ENCODE peak calls at places on chromosomes 4 and X, in seven cellular contexts. W is fibroblast of pulmonary artery; F is CD8-positive, alpha-beta T cell; K is AG04450; N is brain microvascular endothelial cell; H is IMR-90; G is mammary epithelial cell. O is an unnamed sample.
A peak's percentile ranks its signal among the peaks of the same experiment; 100 is the strongest.

GRCh38 chr4:182273191-182273935 is 30.2 kb downstream of the TENM3 start:
- DNase-seq in W (no peak), F (no peak), K (no peak), N (no peak), H (no peak), G (no peak), O (no peak)

GRCh38 chr4:85672959-85673358 is 198.0 kb downstream of the ARHGAP24 start:
- DNase-seq in W (no peak), F (no peak), K (no peak), N (no peak), H (no peak), G (no peak), O (no peak)

GRCh38 chr4:63528592-63528991 is 880.7 kb downstream of the TECRL start:
- DNase-seq in W (peak; percentile 15), F (no peak), K (no peak), N (no peak), H (no peak), G (no peak), O (no peak)

GRCh38 chrX:144801786-144802185 is 445.5 kb upstream of the SPANXN1 start:
- DNase-seq in W (peak; percentile 2), F (no peak), K (no peak), N (peak; percentile 0), H (no peak), G (peak; percentile 79), O (peak; percentile 33)

GRCh38 chrX:129577473-129577872 is 37.4 kb downstream of the OCRL start:
- DNase-seq in W (peak; percentile 87), F (no peak), K (peak; percentile 42), N (peak; percentile 87), H (peak; percentile 83), G (peak; percentile 5), O (peak; percentile 50)

GRCh38 chrX:24732705-24733104 is 39.0 kb downstream of the POLA1 start:
- DNase-seq in W (no peak), F (no peak), K (no peak), N (no peak), H (peak; percentile 17), G (no peak), O (no peak)

GRCh38 chr4:157996061-157996460 is 176.8 kb downstream of the GASK1B start:
- DNase-seq in W (no peak), F (no peak), K (no peak), N (no peak), H (no peak), G (no peak), O (no peak)

GRCh38 chr4:123553279-123553678 is 156.7 kb downstream of the SPRY1 start:
- DNase-seq in W (no peak), F (no peak), K (no peak), N (no peak), H (no peak), G (no peak), O (no peak)

GRCh38 chrX:151754641-151755215 is 20.2 kb downstream of the CNGA2 start:
- DNase-seq in W (peak; percentile 10), F (no peak), K (no peak), N (peak; percentile 11), H (no peak), G (peak; percentile 77), O (peak; percentile 7)

GRCh38 chr4:154958621-154959358 is 177.7 kb downstream of the RBM46 start:
- DNase-seq in W (peak; percentile 46), F (no peak), K (no peak), N (no peak), H (no peak), G (peak; percentile 65), O (peak; percentile 42)

GRCh38 chr4:25527044-25527443 is 128.6 kb upstream of the SLC34A2 start:
- DNase-seq in W (peak; percentile 69), F (no peak), K (no peak), N (no peak), H (no peak), G (no peak), O (no peak)

GRCh38 chr4:142567620-142568451 is 278.3 kb downstream of the INPP4B start:
- DNase-seq in W (peak; percentile 7), F (no peak), K (no peak), N (no peak), H (peak; percentile 47), G (peak; percentile 51), O (no peak)

GRCh38 chr4:161816958-161817357 is 346.8 kb downstream of the FSTL5 start:
- DNase-seq in W (no peak), F (no peak), K (no peak), N (no peak), H (no peak), G (peak; percentile 15), O (no peak)

GRCh38 chr4:2273221-2273620 is 11.3 kb upstream of the MXD4 start:
- DNase-seq in W (no peak), F (no peak), K (no peak), N (no peak), H (no peak), G (no peak), O (no peak)

GRCh38 chr4:2660596-2661211 is 95.4 kb downstream of the TNIP2 start:
- DNase-seq in W (peak; percentile 48), F (no peak), K (no peak), N (no peak), H (peak; percentile 21), G (no peak), O (peak; percentile 27)

DNA sequence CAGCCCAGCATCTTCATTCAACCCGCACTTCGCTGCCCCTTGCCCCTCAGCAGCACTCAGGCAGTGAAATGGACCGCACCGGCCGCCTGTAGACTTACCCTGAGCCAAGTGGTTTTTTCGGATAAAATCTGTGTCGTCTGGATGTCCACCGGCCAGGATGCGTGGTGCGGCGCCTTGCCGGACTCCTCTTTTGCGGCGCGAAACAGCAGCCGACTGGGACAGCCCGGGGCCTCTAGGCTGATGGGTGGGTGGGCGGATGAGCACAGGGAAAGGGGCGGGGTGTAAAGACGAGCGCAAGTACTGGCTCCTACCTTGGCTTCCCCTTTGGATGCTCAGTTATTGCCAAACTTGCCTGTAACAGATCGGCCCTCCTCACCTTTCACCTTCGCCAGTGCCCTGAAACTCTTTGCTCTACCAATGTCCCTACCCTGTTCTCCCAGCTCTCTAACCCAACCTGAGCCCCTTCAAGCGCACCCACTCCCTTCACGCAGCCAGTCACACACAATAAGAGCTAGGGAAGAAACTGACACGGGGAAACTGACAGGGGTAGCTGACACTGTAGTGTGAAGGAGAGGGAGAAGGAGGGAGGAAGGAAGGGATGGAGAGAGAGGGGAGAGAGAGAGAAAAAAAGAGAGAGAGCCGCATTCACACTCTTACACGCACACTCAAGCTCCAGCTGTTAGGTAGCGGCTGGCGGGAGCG is 644 bp downstream of the TRPC5 start:
- DNase-seq in W (no peak), F (no peak), K (no peak), N (no peak), H (no peak), G (no peak), O (no peak)
- H3K4me3 ChIP-seq in W (no peak overlapping the region), F (no peak overlapping the region), K (no peak overlapping the region), N (no peak overlapping the region), H (no peak overlapping the region), G (no peak overlapping the region), O (no peak overlapping the region)

GRCh38 chr4:168845897-168846296 is 164.2 kb downstream of the CBR4 start:
- DNase-seq in W (no peak), F (no peak), K (no peak), N (no peak), H (no peak), G (no peak), O (no peak)

GRCh38 chr4:168848977-168849687 is 160.9 kb downstream of the CBR4 start:
- DNase-seq in W (peak; percentile 60), F (no peak), K (no peak), N (peak; percentile 79), H (peak; percentile 59), G (peak; percentile 36), O (no peak)

GRCh38 chr4:168850016-168850415 is 160.0 kb downstream of the CBR4 start:
- DNase-seq in W (peak; percentile 45), F (no peak), K (no peak), N (no peak), H (no peak), G (no peak), O (no peak)

GRCh38 chr4:168846414-168846813 is 163.6 kb downstream of the CBR4 start:
- DNase-seq in W (no peak), F (no peak), K (no peak), N (no peak), H (no peak), G (no peak), O (no peak)

GRCh38 chr4:168848112-168848511 is 161.9 kb downstream of the CBR4 start:
- DNase-seq in W (peak; percentile 60), F (no peak), K (no peak), N (no peak), H (no peak), G (peak; percentile 47), O (no peak)
- H3K4me3 ChIP-seq in W (peak overlapping the region; percentile 35), F (no peak overlapping the region), K (peak overlapping the region; percentile 31), N (no peak overlapping the region), H (peak overlapping the region; percentile 24), G (no peak overlapping the region), O (no peak overlapping the region)

GRCh38 chrX:72272868-72273267 is 4.2 kb downstream of the RPS4X start:
- DNase-seq in W (no peak), F (no peak), K (no peak), N (peak; percentile 47), H (peak; percentile 76), G (peak; percentile 84), O (no peak)

GRCh38 chrX:72273718-72274117 is 3.3 kb downstream of the RPS4X start:
- DNase-seq in W (no peak), F (no peak), K (no peak), N (no peak), H (no peak), G (peak; percentile 37), O (no peak)

GRCh38 chrX:72271812-72272211 is 5.2 kb downstream of the RPS4X start:
- DNase-seq in W (no peak), F (no peak), K (no peak), N (no peak), H (no peak), G (peak; percentile 74), O (no peak)

GRCh38 chrX:72276478-72276953 is 532 bp downstream of the RPS4X start:
- DNase-seq in W (no peak), F (no peak), K (no peak), N (no peak), H (no peak), G (no peak), O (no peak)

DNA sequence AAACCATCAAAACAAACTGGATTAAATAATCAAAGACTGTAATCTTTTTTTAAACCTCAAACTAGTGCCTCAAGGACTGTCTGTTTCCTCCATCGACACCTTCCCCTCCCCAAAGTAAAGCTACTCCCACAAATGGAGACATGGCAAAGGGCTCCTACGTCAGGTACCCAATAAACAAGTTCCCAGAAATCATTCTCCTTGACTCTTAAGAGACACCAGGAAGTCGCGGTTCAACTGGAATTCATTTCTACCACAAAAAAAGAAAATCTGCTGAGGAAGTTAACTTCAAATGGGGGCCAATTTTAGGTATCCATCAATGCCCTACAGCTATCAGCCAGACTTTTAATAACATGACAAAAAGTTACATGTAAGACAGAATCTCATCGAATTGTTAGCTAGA is 2.5 kb downstream of the RPS4X start:
- DNase-seq in W (no peak), F (no peak), K (no peak), N (no peak), H (no peak), G (no peak), O (no peak)
- H3K4me3 ChIP-seq in W (peak overlapping the region; percentile 78), F (no peak overlapping the region), K (peak overlapping the region; percentile 47), N (peak overlapping the region; percentile 89), H (no peak overlapping the region), G (peak overlapping the region; percentile 93), O (no peak overlapping the region)

DNA sequence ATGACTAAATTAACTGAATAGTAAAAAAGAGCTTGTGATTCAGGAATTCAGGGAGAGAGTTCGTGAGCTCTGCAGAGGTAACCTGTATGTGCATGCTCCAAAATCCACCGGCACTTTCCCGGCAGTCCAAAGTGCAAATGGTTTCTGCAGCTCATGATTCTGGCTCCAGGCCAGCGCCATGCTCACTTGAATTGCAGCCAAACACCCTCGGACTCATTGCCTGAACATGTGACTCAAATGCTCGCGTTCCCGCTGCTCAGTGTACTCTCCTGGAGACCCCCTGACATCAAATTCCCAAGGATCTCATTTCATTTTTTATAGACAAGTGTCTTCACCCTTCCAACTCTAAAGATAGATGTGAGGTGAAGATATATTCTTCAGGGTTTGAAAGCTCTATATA is 44.1 kb upstream of the SH3RF1 start:
- DNase-seq in W (peak; percentile 68), F (no peak), K (no peak), N (peak; percentile 81), H (peak; percentile 70), G (peak; percentile 81), O (peak; percentile 65)
- H3K4me3 ChIP-seq in W (no peak overlapping the region), F (no peak overlapping the region), K (no peak overlapping the region), N (no peak overlapping the region), H (no peak overlapping the region), G (no peak overlapping the region), O (no peak overlapping the region)

O was measured in skeletal muscle cell.